ENCODE peak calls at places on chromosomes 3 and 15, in nine cellular contexts. Z, O, K, U, E, N, P, L and X are unnamed samples.

GRCh38 chr3:125351152-125351551 is 24.0 kb downstream of the ZNF148 start:
- DNase-seq in Z (no peak), O (no peak), K (no peak), U (no peak), E (no peak), N (no peak), P (no peak), L (no peak), X (no peak)

GRCh38 chr3:39096775-39097174 is 10.7 kb downstream of the GORASP1 start:
- DNase-seq in Z (no peak), O (no peak), K (no peak), U (no peak), E (no peak), N (no peak), P (peak; percentile 37), L (no peak), X (no peak)

GRCh38 chr15:92690370-92690769 is 34.8 kb upstream of the FAM174B start:
- DNase-seq in Z (no peak), O (no peak), K (no peak), U (no peak), E (no peak), N (no peak), P (no peak), L (no peak), X (no peak)

GRCh38 chr3:29333520-29333919 is 52.6 kb downstream of the RBMS3 start:
- DNase-seq in Z (no peak), O (no peak), K (no peak), U (no peak), E (no peak), N (no peak), P (no peak), L (no peak), X (no peak)

GRCh38 chr15:77021803-77022381 is 27.0 kb downstream of the PSTPIP1 start:
- DNase-seq in Z (no peak), O (peak; percentile 52), K (peak; percentile 55), U (no peak), E (no peak), N (no peak), P (peak; percentile 55), L (peak; percentile 79), X (no peak)

GRCh38 chr3:16510620-16511319 is 2.7 kb downstream of the RFTN1 start:
- DNase-seq in Z (no peak), O (no peak), K (no peak), U (no peak), E (no peak), N (no peak), P (no peak), L (no peak), X (no peak)

GRCh38 chr3:113174806-113175490 is 36.4 kb upstream of the BOC start:
- DNase-seq in Z (no peak), O (no peak), K (no peak), U (no peak), E (no peak), N (no peak), P (no peak), L (no peak), X (no peak)

GRCh38 chr3:123971416-123971815 is 10.4 kb upstream of the CCDC14 start:
- DNase-seq in Z (peak; percentile 20), O (no peak), K (no peak), U (no peak), E (no peak), N (no peak), P (no peak), L (no peak), X (no peak)

GRCh38 chr15:39741258-39741657 is 41.4 kb downstream of the FSIP1 start:
- DNase-seq in Z (no peak), O (no peak), K (no peak), U (no peak), E (no peak), N (no peak), P (no peak), L (no peak), X (no peak)

GRCh38 chr3:22496641-22497040 is 706.5 kb upstream of the UBE2E2 start:
- DNase-seq in Z (no peak), O (no peak), K (no peak), U (no peak), E (no peak), N (no peak), P (no peak), L (no peak), X (no peak)

GRCh38 chr3:133532951-133533350 is 40.5 kb upstream of the CDV3 start:
- DNase-seq in Z (no peak), O (no peak), K (no peak), U (no peak), E (no peak), N (no peak), P (peak; percentile 79), L (no peak), X (no peak)

GRCh38 chr3:107641572-107642307 is 119.0 kb downstream of the BBX start:
- DNase-seq in Z (no peak), O (no peak), K (no peak), U (no peak), E (no peak), N (no peak), P (no peak), L (no peak), X (no peak)

GRCh38 chr3:134430174-134430573 is 55.6 kb downstream of the ANAPC13 start:
- DNase-seq in Z (no peak), O (no peak), K (no peak), U (no peak), E (no peak), N (no peak), P (peak; percentile 37), L (no peak), X (no peak)

GRCh38 chr3:89032331-89033063 is 74.9 kb upstream of the EPHA3 start:
- DNase-seq in Z (no peak), O (no peak), K (no peak), U (no peak), E (no peak), N (no peak), P (peak; percentile 54), L (no peak), X (no peak)

GRCh38 chr15:68261980-68262379 is 15.6 kb upstream of the FEM1B start:
- DNase-seq in Z (no peak), O (no peak), K (no peak), U (no peak), E (no peak), N (no peak), P (no peak), L (no peak), X (no peak)
- H3K27ac ChIP-seq in Z (no peak overlapping the region), O (no peak overlapping the region), K (no peak overlapping the region), U (no peak overlapping the region), E (no peak overlapping the region), N (no peak overlapping the region), P (no peak overlapping the region), L (no peak overlapping the region), X (no peak overlapping the region)

GRCh38 chr15:81924667-81925183 is 121.1 kb downstream of the MEX3B start:
- DNase-seq in Z (no peak), O (no peak), K (no peak), U (no peak), E (no peak), N (no peak), P (no peak), L (no peak), X (no peak)

GRCh38 chr15:81921163-81921562 is 124.7 kb downstream of the MEX3B start:
- DNase-seq in Z (no peak), O (no peak), K (no peak), U (no peak), E (no peak), N (no peak), P (no peak), L (no peak), X (no peak)

GRCh38 chr15:81923561-81924350 is 122.1 kb downstream of the MEX3B start:
- DNase-seq in Z (no peak), O (no peak), K (no peak), U (no peak), E (no peak), N (no peak), P (no peak), L (no peak), X (no peak)

GRCh38 chr15:81922143-81922542 is 123.7 kb downstream of the MEX3B start:
- DNase-seq in Z (no peak), O (no peak), K (no peak), U (no peak), E (no peak), N (no peak), P (no peak), L (no peak), X (no peak)
- H3K9me3 ChIP-seq in Z (peaks cover 3% of the 10 kb centered on the region), O (peaks cover 17% of the 10 kb centered on the region), K (peaks cover 20% of the 10 kb centered on the region), U (no peaks in the 10 kb centered on the region), E (no peaks in the 10 kb centered on the region), N (peaks cover 8% of the 10 kb centered on the region), P (peaks cover 9% of the 10 kb centered on the region), L (no peaks in the 10 kb centered on the region), X (peaks cover 23% of the 10 kb centered on the region)

GRCh38 chr15:59176653-59177444 is 29.8 kb upstream of the LDHAL6B start:
- DNase-seq in Z (no peak), O (no peak), K (no peak), U (no peak), E (no peak), N (no peak), P (no peak), L (no peak), X (no peak)

GRCh38 chr15:59172289-59172901 is 34.2 kb upstream of the LDHAL6B start:
- DNase-seq in Z (no peak), O (no peak), K (no peak), U (no peak), E (no peak), N (no peak), P (no peak), L (no peak), X (no peak)

GRCh38 chr15:59174846-59175831 is 31.5 kb upstream of the LDHAL6B start:
- DNase-seq in Z (peak; percentile 64), O (peak; percentile 20), K (peak; percentile 56), U (peak; percentile 68), E (peak; percentile 66), N (peak; percentile 76), P (peak; percentile 77), L (no peak), X (peak; percentile 6)

GRCh38 chr15:59173194-59173593 is 33.4 kb upstream of the LDHAL6B start:
- DNase-seq in Z (no peak), O (no peak), K (no peak), U (no peak), E (no peak), N (no peak), P (no peak), L (no peak), X (no peak)

DNA sequence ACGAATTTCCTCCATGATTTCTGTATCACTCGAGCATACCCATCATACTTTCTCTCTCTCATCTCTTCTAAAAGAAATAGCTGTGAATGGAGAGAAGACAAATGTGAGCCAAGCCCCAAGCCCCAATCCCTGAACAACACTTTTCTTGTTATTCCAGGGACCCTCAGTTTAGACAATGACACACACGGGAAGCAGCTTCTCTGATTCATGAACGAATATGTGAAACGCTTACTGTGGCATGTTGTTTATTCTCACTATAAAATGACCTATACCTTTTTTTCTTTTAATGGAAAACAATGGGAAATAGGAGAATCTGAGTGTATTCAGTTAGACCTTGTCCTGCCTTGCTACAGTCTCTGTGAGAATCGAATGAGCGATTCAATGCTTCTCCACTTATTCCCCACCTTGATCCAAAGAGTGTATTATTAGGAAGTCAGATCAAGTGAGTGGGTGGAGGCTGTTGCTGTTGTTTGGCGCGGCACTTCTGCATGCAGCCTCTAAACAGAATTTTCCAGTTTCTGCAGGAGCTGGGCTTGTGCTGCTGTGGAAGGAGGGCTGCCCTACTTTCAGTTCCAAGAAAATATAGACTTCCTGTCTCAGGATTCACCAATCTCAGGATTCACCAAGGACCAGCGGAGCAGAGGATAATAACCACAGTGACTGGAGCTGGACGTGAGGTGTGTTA is 32.3 kb upstream of the LDHAL6B start:
- DNase-seq in Z (no peak), O (no peak), K (no peak), U (no peak), E (no peak), N (no peak), P (no peak), L (no peak), X (no peak)
- H3K27ac ChIP-seq in Z (no peak overlapping the region), O (no peak overlapping the region), K (no peak overlapping the region), U (no peak overlapping the region), E (no peak overlapping the region), N (no peak overlapping the region), P (peak overlapping the region; percentile 78), L (no peak overlapping the region), X (no peak overlapping the region)

GRCh38 chr15:86855962-86856361 is 776.3 kb downstream of the AGBL1 start:
- DNase-seq in Z (peak; percentile 22), O (no peak), K (no peak), U (no peak), E (no peak), N (no peak), P (no peak), L (no peak), X (no peak)
- H3K9me3 ChIP-seq in Z (no peaks in the 10 kb centered on the region), O (no peaks in the 10 kb centered on the region), K (no peaks in the 10 kb centered on the region), U (peaks cover 2% of the 10 kb centered on the region), E (no peaks in the 10 kb centered on the region), N (no peaks in the 10 kb centered on the region), P (no peaks in the 10 kb centered on the region), L (no peaks in the 10 kb centered on the region), X (no peaks in the 10 kb centered on the region)